ENCODE peak calls at places on chromosomes 13 and 19, in four cellular contexts. G is right cardiac atrium, K is IMR-90, T is keratinocyte. H is an unnamed sample. For H3K9me3, the result is how much of the 10 kb centered on the place peaks cover.

GRCh38 chr13:46492946-46493345 is 60.0 kb upstream of the LRCH1 start:
- DNase-seq in K (peak), G (no peak), T (no peak), H (no peak)

GRCh38 chr13:103794526-103794925 is 728.3 kb upstream of the SLC10A2 start:
- DNase-seq in T (no peak), G (no peak), K (no peak), H (no peak)

GRCh38 chr13:45773236-45773635 is 71.1 kb downstream of the CBY2 start:
- DNase-seq in K (peak), T (peak), G (no peak), H (no peak)

GRCh38 chr19:18593367-18594095 is 4.9 kb downstream of the REX1BD start:
- DNase-seq in G (peak), T (no peak), K (no peak), H (no peak)

GRCh38 chr19:45323671-45324081 is 1.0 kb upstream of the CKM start:
- DNase-seq in T (no peak), G (peak), K (no peak), H (no peak)

GRCh38 chr13:28981530-28981929 is 161.4 kb downstream of the MTUS2 start:
- DNase-seq in K (no peak), T (no peak), G (peak), H (no peak)

GRCh38 chr19:31121501-31121900 is 227.7 kb downstream of the TSHZ3 start:
- DNase-seq in K (no peak), G (no peak), T (no peak), H (no peak)

GRCh38 chr19:1069009-1069779 is 2.2 kb downstream of the ARHGAP45 start:
- DNase-seq in K (no peak), T (no peak), G (peak), H (no peak)

GRCh38 chr19:366205-366783 is 21.7 kb upstream of the MIER2 start:
- DNase-seq in G (no peak), T (no peak), K (no peak), H (no peak)

GRCh38 chr13:83449666-83450395 is 432.4 kb downstream of the SLITRK1 start:
- DNase-seq in G (no peak), T (peak), K (peak), H (no peak)

GRCh38 chr19:2634228-2634951 is 68.1 kb downstream of the GNG7 start:
- DNase-seq in T (no peak), K (no peak), G (peak), H (no peak)

GRCh38 chr13:43033038-43033437 is 9.7 kb downstream of the DNAJC15 start:
- DNase-seq in T (no peak), K (no peak), G (no peak), H (no peak)

DNA sequence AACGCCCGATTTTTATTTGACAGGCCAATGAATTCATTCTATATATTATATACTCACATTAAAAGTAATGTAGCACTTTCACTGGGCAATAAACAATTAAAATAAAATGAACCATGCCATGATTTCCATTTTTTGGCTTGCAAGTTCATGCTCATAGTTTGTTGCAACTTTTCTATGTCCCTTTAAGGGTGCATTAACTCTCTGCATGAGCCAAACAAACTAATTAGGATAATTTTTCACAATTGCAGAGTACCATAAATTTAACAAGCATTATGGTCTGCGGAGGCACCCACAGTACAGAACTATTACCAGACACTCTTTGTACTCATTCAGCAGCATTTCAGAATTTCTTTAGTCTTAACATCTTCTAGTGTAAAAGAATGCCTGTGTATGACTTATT is 1.4 kb downstream of the LHFPL6 start:
- DNase-seq in G (no peak), K (no peak), T (no peak), H (no peak)
- H3K4me3 ChIP-seq in G (peak), K (peak), T (peak), H (peak)

DNA sequence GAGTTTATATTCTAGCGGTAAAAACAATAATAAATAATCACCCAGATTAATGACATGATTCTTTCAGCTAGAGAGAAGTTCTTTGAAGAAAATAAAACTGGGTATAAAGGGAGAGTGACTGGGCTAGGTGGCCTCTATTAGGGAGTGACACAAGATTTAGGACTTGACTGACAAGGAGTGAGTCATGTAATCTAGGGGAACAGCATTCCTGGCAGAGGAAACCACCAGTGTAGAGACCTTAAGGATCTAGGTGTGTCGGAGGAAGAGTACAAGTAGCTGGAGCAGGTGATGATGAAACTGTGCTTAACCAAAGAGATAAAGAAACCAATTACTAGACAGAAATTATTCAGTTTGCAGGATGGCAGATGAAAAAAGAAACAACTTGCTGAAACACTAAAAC is 248.0 kb downstream of the RFC3 start:
- DNase-seq in K (no peak), G (no peak), T (peak), H (no peak)
- H3K9me3 ChIP-seq in K (under half), G (under half), T (under half), H (under half)

DNA sequence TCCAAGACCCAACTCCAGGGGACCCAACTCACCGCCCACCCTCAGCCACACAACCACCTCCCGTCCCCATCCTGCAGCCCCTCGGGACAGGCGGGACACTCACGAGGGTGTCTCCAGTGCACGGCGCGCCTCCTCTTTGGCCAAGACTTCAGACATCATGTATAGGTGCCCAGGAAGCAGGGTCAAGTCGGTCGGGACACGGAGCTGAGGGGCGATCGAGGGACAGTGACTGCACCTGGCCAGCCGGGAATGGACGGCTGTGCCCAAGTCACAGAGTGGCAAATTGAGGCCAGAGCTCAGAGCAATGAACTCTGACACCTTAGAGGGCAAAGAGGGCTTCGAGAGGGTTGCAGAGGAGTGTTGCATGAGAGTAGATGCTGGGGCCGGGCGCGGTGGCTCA is 8.8 kb downstream of the STAP2 start:
- DNase-seq in K (no peak), G (no peak), T (no peak), H (no peak)
- H3K4me3 ChIP-seq in K (no peak), G (no peak), T (no peak), H (no peak)

DNA sequence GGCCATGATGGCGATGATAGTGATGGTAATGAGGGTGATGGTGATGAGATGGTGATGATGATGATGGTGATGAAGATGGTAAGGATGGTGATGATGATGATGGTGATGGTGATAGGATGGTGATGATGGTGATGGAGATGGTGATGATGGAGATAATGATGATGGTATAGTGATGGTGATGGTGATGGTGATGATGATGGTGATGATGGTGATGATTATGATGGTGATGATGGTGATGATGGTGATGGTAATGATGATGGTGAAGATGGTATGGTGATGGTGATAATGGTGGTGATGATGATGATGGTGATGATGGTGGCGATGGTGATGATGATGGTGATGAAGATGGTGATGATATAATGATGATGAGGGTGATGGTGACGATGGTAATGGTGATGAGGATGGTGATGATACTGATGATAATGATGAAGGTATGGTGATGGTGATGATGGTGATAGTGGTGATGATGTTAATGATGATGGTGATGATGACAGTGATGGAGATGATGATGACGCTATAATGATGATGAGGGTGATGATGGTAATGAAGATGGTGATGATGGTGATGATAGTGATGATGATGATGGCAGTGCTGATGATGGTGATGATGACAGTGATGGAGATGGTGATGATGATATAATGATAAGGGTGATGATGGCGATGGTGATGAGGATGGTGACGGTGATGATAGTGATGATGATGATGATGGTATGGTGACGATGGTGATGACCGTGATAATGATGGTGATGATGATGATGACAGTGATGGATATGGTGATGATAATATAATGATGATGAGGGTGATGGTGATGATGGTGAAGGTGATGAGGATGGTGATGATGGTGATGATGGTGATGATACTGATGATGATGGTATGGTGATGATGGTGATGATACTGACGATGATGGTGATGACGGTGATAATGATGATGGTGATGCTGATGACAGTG is 37.5 kb downstream of the ZNF557 start:
- DNase-seq in G (no peak), T (no peak), K (no peak), H (no peak)
- H3K9me3 ChIP-seq in G (under half), T (under half), K (under half), H (under half)

GRCh38 chr13:110913911-110914292 is 967 bp downstream of the ANKRD10 start:
- DNase-seq in T (no peak), G (no peak), K (no peak), H (no peak)

GRCh38 chr13:110913322-110913721 is 1.5 kb downstream of the ANKRD10 start:
- DNase-seq in T (no peak), K (peak), G (no peak), H (no peak)

GRCh38 chr13:110910013-110910890 is 4.6 kb downstream of the ANKRD10 start:
- DNase-seq in G (peak), K (no peak), T (no peak), H (no peak)

GRCh38 chr13:110912651-110913051 is 2.2 kb downstream of the ANKRD10 start:
- DNase-seq in K (peak), G (peak), T (no peak), H (peak)

DNA sequence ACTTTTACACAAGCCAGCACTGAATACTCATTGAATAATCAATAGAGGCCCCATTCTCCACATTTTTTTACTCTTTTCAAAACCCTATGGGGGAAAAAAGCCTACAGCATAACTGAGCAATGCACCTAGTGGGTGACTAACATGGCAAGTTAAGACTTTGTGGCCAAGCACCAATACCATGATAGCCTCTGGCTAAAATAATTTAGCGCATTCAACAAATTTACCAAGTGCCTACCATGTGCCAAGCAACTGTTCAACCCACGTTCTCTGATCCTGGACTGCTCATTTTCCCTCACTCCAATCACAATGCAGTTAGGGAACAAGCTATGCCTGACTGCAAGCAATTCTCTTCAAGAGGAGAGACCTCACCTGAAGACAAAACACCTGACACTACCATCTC is 3.0 kb downstream of the ANKRD10 start:
- DNase-seq in K (peak), G (no peak), T (peak), H (peak)
- H3K4me3 ChIP-seq in K (no peak), G (no peak), T (peak), H (peak)

DNA sequence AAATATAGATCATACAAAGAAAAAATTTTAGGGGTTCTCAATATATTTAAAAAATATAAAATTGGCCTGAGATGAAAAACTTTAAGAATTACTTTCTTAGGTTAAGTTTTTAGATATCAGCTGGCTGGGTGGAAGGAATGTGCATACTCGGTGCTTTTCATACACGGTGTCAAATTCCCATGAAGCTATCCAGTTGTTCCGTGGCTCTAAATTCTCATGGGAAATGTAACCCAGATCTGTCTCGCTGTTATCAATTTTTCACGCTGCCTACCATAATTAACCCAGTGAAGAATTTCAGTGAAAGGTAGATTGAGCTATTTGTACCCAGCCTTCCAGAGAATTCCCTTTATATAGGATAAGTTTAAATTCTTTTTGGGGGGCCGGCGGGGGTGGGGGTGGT is 11.6 kb upstream of the ZNF835 start:
- DNase-seq in G (no peak), K (no peak), T (no peak), H (no peak)
- H3K9me3 ChIP-seq in G (under half), K (under half), T (under half), H (under half)

GRCh38 chr19:48867922-48868195 is 558 bp downstream of the PLEKHA4 start:
- DNase-seq in T (no peak), K (no peak), G (peak), H (no peak)
- H3K4me3 ChIP-seq in T (peak), K (peak), G (peak), H (peak)

DNA sequence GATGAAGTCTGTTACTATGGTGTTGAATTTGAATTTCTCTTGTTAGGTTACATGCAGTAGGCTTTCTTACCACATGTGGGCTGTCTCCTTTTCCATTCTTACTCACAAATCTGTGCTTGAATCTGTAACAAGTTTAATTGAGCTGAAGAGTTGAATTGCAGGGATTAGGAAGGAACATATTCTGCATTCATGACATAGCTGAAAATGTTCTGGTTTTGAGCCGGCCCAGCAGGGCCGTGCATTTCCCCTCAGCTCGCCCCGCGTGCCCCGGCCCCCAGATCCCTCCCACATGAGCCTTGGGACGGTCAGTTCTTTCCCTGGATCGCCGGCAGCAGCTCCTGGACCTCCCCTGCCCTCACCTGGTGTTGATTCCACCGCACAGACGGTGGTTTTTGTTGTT is 28.1 kb downstream of the TFDP1 start:
- DNase-seq in T (no peak), K (no peak), G (peak), H (no peak)
- H3K9me3 ChIP-seq in T (under half), K (under half), G (under half), H (under half)